ENCODE peak calls at places on chromosome 7, in six cellular contexts. C, E, I, R, N and J are unnamed samples.

GRCh38 chr7:80134105-80134535 is 511 bp upstream of the GNAI1 start:
- DNase-seq in R (no peak), E (no peak), C (no peak), N (no peak), I (peak), J (no peak)

GRCh38 chr7:117997862-117998825 is 124.9 kb upstream of the CTTNBP2 start:
- DNase-seq in I (no peak), R (no peak), C (no peak), E (no peak), N (peak), J (peak)

GRCh38 chr7:46626261-46627037 is 705.4 kb upstream of the IGFBP3 start:
- DNase-seq in I (no peak), E (no peak), C (no peak), N (no peak), R (no peak), J (no peak)

GRCh38 chr7:94348142-94348541 is 46.6 kb upstream of the COL1A2 start:
- DNase-seq in N (peak), R (no peak), I (no peak), C (peak), E (no peak), J (no peak)

GRCh38 chr7:37208528-37208927 is 240.1 kb downstream of the ELMO1 start:
- DNase-seq in I (peak), E (peak), C (peak), R (no peak), N (peak), J (peak)

GRCh38 chr7:82745820-82746219 is 302.2 kb upstream of the CACNA2D1 start:
- DNase-seq in I (no peak), R (no peak), E (no peak), N (no peak), C (peak), J (no peak)

GRCh38 chr7:150409300-150410030 is 30.3 kb downstream of the ZNF775 start:
- DNase-seq in N (no peak), I (no peak), C (no peak), R (no peak), E (no peak), J (no peak)

GRCh38 chr7:157519798-157520244 is 183.0 kb downstream of the DNAJB6 start:
- DNase-seq in R (no peak), C (no peak), I (no peak), E (no peak), N (no peak), J (no peak)

GRCh38 chr7:41970946-41971345 is 266.1 kb downstream of the GLI3 start:
- DNase-seq in R (no peak), C (peak), N (no peak), I (no peak), E (no peak), J (no peak)

GRCh38 chr7:645606-646005 is 80.9 kb upstream of the DNAAF5 start:
- DNase-seq in N (no peak), C (no peak), I (no peak), R (no peak), E (no peak), J (no peak)

GRCh38 chr7:152520861-152521302 is 85.1 kb upstream of the KMT2C start:
- DNase-seq in I (no peak), N (no peak), C (no peak), E (no peak), R (no peak), J (peak)

GRCh38 chr7:80848841-80849240 is 70.0 kb downstream of the SEMA3C start:
- DNase-seq in R (no peak), N (no peak), E (no peak), C (no peak), I (no peak), J (no peak)

GRCh38 chr7:2802504-2803341 is 41.4 kb downstream of the GNA12 start:
- DNase-seq in R (no peak), I (no peak), C (peak), E (no peak), N (peak), J (peak)

GRCh38 chr7:85039196-85039923 is 147.5 kb downstream of the SEMA3D start:
- DNase-seq in E (no peak), R (no peak), I (no peak), C (no peak), N (no peak), J (no peak)

GRCh38 chr7:105990726-105991465 is 27.8 kb downstream of the CDHR3 start:
- DNase-seq in I (peak), C (no peak), E (peak), N (no peak), R (peak), J (no peak)

GRCh38 chr7:40876604-40877003 is 741.8 kb downstream of the SUGCT start:
- DNase-seq in E (no peak), I (no peak), C (no peak), R (no peak), N (no peak), J (no peak)

GRCh38 chr7:15684834-15685233 is 1.6 kb downstream of the MEOX2 start:
- DNase-seq in I (no peak), E (peak), C (no peak), N (no peak), R (no peak), J (no peak)

GRCh38 chr7:27131390-27131819 is 848 bp upstream of the HOXA4 start:
- DNase-seq in R (no peak), N (no peak), I (no peak), E (no peak), C (no peak), J (no peak)

GRCh38 chr7:152761116-152761748 is 1.7 kb downstream of the ACTR3B start:
- DNase-seq in E (no peak), N (peak), R (no peak), C (peak), I (no peak), J (no peak)

GRCh38 chr7:134553976-134554375 is 5.1 kb downstream of the AKR1B15 start:
- DNase-seq in E (no peak), R (no peak), I (peak), C (peak), N (no peak), J (no peak)

GRCh38 chr7:7274782-7275181 is 92.4 kb downstream of the C1GALT1 start:
- DNase-seq in R (no peak), N (no peak), E (no peak), C (peak), I (no peak), J (peak)

GRCh38 chr7:24862461-24862860 is 105.2 kb upstream of the GSDME start:
- DNase-seq in R (no peak), N (no peak), C (no peak), E (no peak), I (no peak), J (no peak)

GRCh38 chr7:158971214-158971613 is 114.9 kb downstream of the DYNC2I1 start:
- DNase-seq in I (no peak), N (no peak), C (no peak), R (no peak), E (no peak), J (no peak)

GRCh38 chr7:158973941-158974785 is 117.8 kb downstream of the DYNC2I1 start:
- DNase-seq in R (no peak), I (no peak), N (no peak), E (no peak), C (no peak), J (no peak)

GRCh38 chr7:158975526-158976467 is 119.4 kb downstream of the DYNC2I1 start:
- DNase-seq in N (peak), R (no peak), C (no peak), I (peak), E (no peak), J (peak)

GRCh38 chr7:158976468-158976848 is 120.1 kb downstream of the DYNC2I1 start:
- DNase-seq in C (no peak), N (no peak), I (peak), R (no peak), E (no peak), J (no peak)

DNA sequence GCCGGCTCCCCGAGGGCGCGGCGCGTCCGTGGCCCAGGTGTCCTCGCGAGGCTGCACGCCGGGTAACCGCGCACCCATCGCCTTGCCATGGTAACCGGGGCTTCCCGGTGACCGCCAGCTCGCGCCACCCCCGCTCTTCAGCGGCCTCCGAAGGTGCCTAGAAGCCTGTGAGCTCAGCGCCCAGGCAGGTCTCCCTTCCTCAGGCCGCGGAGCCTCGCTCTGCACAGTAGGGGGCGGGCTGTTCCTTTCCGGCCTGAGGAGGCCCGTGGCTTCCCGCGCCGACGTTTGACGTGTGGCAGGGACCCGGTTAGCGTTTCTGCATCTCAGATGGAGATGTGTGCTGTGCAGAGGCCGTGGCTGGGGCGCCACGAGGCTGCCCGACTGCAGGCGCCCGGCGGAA is 117.1 kb downstream of the DYNC2I1 start:
- DNase-seq in I (peak), C (no peak), R (peak), N (peak), E (no peak), J (peak)
- H2AFZ ChIP-seq in I (no peak), C (peak), R (peak), N (peak), E (peak), J (no peak)

GRCh38 chr7:22666732-22667131 is 60.3 kb upstream of the IL6 start:
- DNase-seq in I (no peak), E (no peak), R (no peak), C (peak), N (no peak), J (no peak)

GRCh38 chr7:22665816-22666375 is 61.1 kb upstream of the IL6 start:
- DNase-seq in N (no peak), I (no peak), E (no peak), R (no peak), C (peak), J (no peak)

GRCh38 chr7:22667187-22667561 is 59.8 kb upstream of the IL6 start:
- DNase-seq in C (no peak), E (no peak), I (no peak), N (no peak), R (no peak), J (peak)

GRCh38 chr7:22668971-22669401 is 58.0 kb upstream of the IL6 start:
- DNase-seq in R (peak), C (no peak), N (no peak), E (no peak), I (peak), J (peak)

DNA sequence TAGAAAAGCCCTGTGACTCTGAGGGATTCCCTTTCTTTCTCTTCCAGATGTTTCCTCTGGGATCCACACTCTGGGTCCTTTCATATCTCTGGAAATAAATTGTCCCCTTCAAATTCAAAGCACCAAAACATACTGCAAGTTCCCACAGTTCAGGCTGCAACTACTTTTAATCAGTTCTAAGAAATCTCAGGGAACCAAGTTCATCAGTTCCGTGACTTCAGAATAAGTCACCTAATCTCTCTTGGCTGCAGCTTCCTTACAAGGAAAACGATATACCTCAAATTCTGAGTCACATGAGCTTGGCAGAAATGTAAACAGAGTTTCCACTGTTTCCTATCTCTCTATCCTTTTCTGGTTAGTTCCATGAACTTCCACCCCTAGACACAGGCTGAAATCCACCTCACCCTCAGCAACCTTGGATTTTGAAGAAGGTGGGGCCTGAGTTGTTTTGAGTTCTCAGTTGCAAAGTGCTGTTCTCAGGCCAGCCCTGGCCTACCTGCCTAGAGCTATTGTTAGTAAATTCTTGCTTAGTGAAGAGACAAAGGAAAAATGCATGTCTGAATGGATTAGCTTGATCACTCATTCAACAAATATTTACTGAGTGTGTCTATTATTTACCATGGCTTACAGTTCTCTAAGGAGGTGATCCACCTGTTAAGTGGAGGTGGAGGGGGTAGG is 59.3 kb upstream of the IL6 start:
- DNase-seq in C (peak), R (peak), E (no peak), I (peak), N (peak), J (peak)
- H2BK5ac ChIP-seq in C (peak), R (peak), E (no peak), I (peak), N (no peak), J (no peak)

DNA sequence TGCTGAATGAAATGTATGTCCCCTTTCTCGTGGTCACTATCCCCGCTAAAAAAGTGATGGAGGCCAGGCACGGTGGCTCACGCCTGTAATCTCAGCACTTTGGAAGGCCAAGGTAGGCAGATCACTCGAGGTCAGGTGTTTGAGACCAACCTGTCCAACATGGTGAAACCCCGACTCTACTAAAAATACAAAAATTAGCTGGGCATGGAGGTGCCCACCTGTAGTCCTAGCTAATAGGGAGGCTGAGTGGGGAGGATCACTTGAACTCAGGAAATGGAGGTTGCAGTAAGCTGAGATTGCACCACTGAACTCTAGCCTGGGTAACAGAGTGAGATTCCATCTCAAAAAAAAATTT is 91.4 kb upstream of the MKLN1 start:
- DNase-seq in E (no peak), C (no peak), R (no peak), I (no peak), N (no peak), J (no peak)
- H2AFZ ChIP-seq in E (peak), C (peak), R (no peak), I (no peak), N (no peak), J (no peak)

GRCh38 chr7:12456506-12456905 is 52.8 kb upstream of the VWDE start:
- DNase-seq in E (no peak), R (no peak), I (no peak), N (no peak), C (no peak), J (no peak)

GRCh38 chr7:12458520-12459131 is 55.0 kb upstream of the VWDE start:
- DNase-seq in E (peak), N (peak), R (no peak), C (peak), I (no peak), J (no peak)
- H2BK5ac ChIP-seq in E (no peak), N (no peak), R (no peak), C (no peak), I (no peak), J (no peak)

GRCh38 chr7:147541261-147541660 is 1049.3 kb upstream of the C7orf33 start:
- DNase-seq in C (no peak), N (no peak), E (no peak), R (no peak), I (no peak), J (no peak)

GRCh38 chr7:147540743-147541142 is 1049.8 kb upstream of the C7orf33 start:
- DNase-seq in R (no peak), E (no peak), C (no peak), N (no peak), I (no peak), J (no peak)

GRCh38 chr7:147539685-147540084 is 1050.9 kb upstream of the C7orf33 start:
- DNase-seq in I (no peak), E (no peak), R (no peak), C (peak), N (no peak), J (no peak)

GRCh38 chr7:147535619-147536200 is 1054.9 kb upstream of the C7orf33 start:
- DNase-seq in N (peak), I (no peak), E (no peak), C (peak), R (no peak), J (no peak)
- H2AFZ ChIP-seq in N (no peak), I (no peak), E (no peak), C (peak), R (no peak), J (no peak)

GRCh38 chr7:100837099-100837836 is 9.9 kb upstream of the EPHB4 start:
- DNase-seq in I (peak), E (peak), C (peak), R (peak), N (peak), J (peak)
- H2BK5ac ChIP-seq in I (no peak), E (peak), C (peak), R (peak), N (no peak), J (peak)

GRCh38 chr7:33727415-33727814 is 177.9 kb upstream of the BMPER start:
- DNase-seq in N (no peak), R (no peak), E (no peak), I (no peak), C (no peak), J (no peak)
- H2AFZ ChIP-seq in N (no peak), R (no peak), E (no peak), I (no peak), C (no peak), J (no peak)

GRCh38 chr7:102464577-102465280 is at the start of the genes ALKBH4 and LRWD1:
- DNase-seq in C (peak), R (peak), N (peak), I (peak), E (peak), J (peak)
- H2BK5ac ChIP-seq in C (peak), R (peak), N (peak), I (no peak), E (peak), J (peak)